ENCODE peak calls at places on chromosomes 1 and 21, in six cellular contexts. S is GM12878, Z is NB4, B is A549, H is HepG2, N is K562. R is an unnamed sample.

GRCh38 chr1:1275836-1276235 is 2.2 kb upstream of the UBE2J2 start:
- DNase-seq in Z (no peak), S (no peak), H (no peak), B (no peak), N (no peak), R (no peak)

GRCh38 chr1:218711884-218712674 is 366.9 kb downstream of the TGFB2 start:
- DNase-seq in Z (no peak), H (no peak), S (no peak), B (peak; percentile 6), N (no peak), R (peak; percentile 26)

GRCh38 chr1:83130886-83131691 is 867.8 kb downstream of the TTLL7 start:
- DNase-seq in H (no peak), S (no peak), B (no peak), Z (no peak), N (no peak), R (no peak)

GRCh38 chr1:84712288-84712874 is 22.1 kb upstream of the SSX2IP start:
- DNase-seq in H (no peak), B (no peak), S (no peak), N (no peak), Z (no peak), R (peak; percentile 2)

GRCh38 chr21:37921091-37921490 is 4.8 kb upstream of the KCNJ6 start:
- DNase-seq in Z (no peak), N (no peak), H (no peak), S (no peak), B (no peak), R (no peak)

GRCh38 chr1:111422546-111423391 is 4.8 kb downstream of the OVGP1 start:
- DNase-seq in Z (peak; percentile 82), H (peak; percentile 88), N (no peak), S (no peak), B (no peak), R (no peak)

GRCh38 chr21:28949318-28949717 is 43.4 kb downstream of the LTN1 start:
- DNase-seq in H (no peak), N (no peak), S (no peak), Z (no peak), B (no peak), R (no peak)

GRCh38 chr1:23525558-23526174 is 5.4 kb downstream of the E2F2 start:
- DNase-seq in H (no peak), Z (no peak), N (no peak), S (no peak), B (no peak), R (no peak)

GRCh38 chr21:45415943-45416611 is 11.1 kb downstream of the COL18A1 start:
- DNase-seq in B (no peak), S (no peak), N (no peak), H (no peak), Z (no peak), R (no peak)

GRCh38 chr1:154857441-154858215 is 12.5 kb downstream of the KCNN3 start:
- DNase-seq in H (no peak), Z (no peak), B (no peak), S (no peak), N (no peak), R (no peak)

GRCh38 chr21:31261759-31262158 is 82.3 kb downstream of the TIAM1 start:
- DNase-seq in S (no peak), Z (no peak), B (no peak), H (no peak), N (no peak), R (no peak)

GRCh38 chr1:34328281-34328680 is 151.6 kb downstream of the C1orf94 start:
- DNase-seq in S (no peak), N (no peak), H (no peak), B (no peak), Z (no peak), R (no peak)

GRCh38 chr1:55321947-55322346 is 106.8 kb upstream of the USP24 start:
- DNase-seq in S (no peak), B (peak; percentile 28), Z (no peak), H (no peak), N (no peak), R (peak; percentile 59)

GRCh38 chr1:203906932-203907331 is 45.5 kb downstream of the SNRPE start:
- DNase-seq in S (no peak), Z (peak; percentile 35), B (peak; percentile 92), N (no peak), H (no peak), R (peak; percentile 62)

GRCh38 chr1:30715216-30715615 is 8.2 kb downstream of the MATN1 start:
- DNase-seq in N (no peak), S (no peak), Z (peak; percentile 52), B (no peak), H (no peak), R (no peak)

DNA sequence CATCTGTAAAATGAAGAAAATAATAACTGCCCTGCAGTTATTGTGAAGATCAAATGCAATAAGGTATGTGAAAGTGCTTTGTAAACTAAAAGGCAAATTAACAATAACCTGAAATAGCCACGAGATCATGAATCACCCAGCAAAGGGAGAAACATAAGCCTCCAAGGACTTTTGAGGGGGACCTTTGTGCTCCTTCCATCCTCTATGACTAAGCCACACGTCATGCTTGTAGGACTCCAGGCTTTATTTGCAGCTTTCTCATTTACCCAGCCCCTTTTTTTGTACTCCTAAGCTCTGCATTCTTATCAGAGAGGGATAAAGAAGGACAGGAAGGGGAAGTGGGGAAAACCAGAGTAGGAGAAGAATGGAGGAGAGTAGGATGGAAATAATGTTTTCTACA is 115.1 kb downstream of the PROX1 start:
- DNase-seq in H (peak; percentile 81), N (no peak), S (no peak), Z (no peak), B (peak; percentile 14), R (peak; percentile 91)
- TF ChIP-seq MYC in H (no peak), N (no peak), S (no peak), Z (no peak), B (no peak), R (no peak)

DNA sequence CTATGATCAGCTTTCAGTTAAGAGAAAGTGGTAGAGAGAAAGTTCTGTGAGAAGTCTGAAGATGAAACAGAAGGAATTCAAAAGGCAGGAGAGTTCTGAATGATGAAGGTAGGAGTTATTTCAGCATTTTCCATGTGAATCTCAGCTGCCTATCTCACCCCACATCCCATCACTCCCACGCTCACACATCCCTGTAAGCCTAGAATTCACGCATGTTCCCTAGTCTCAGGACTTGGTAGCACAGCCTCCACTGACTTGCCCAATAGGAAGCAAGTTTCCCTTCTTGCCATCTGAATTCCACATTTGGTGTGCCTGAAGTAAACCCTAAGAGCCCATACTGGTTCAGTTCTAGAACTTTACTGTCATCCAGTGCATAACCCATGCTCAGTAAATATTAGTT is 56.6 kb downstream of the STYXL2 start:
- DNase-seq in S (no peak), B (no peak), Z (no peak), N (no peak), H (no peak), R (no peak)
- H3K4me3 ChIP-seq in S (no peak overlapping the region), B (no peak overlapping the region), Z (no peak overlapping the region), N (no peak overlapping the region), H (no peak overlapping the region), R (no peak overlapping the region)

DNA sequence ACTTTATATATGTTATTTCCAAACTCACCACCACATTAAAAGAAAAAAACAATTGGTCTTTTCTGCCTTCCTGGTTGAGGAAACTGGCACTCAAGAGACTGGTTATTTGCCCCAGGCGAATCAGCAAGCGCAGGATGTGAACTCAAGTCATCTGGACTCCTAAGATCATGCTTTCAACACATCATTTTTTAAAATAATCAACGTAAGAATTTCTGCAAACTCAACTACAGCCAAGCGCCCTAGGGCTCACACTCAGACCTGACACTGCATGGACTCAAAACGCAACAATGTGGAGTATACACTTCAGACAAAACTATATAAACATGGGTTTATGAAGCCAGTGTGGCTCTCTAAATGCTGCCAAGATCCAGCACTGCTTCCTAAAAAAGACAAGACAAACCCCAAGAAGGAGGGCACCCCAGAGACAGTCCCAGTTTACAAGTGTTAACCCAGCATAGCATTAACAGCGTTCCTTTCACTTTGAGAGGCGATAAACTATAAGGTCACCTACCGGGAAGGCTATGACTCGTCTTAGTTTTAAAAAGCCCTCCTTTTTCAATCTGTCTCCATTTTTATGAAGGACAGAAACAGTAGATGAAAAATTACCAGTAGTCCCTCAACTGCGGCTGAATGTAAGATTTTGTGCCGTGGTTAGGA is 54.9 kb downstream of the SIPA1L2 start:
- DNase-seq in Z (no peak), B (no peak), S (no peak), H (no peak), N (no peak), R (no peak)
- TF ChIP-seq MYC in Z (no peak), B (no peak), S (no peak), H (no peak), N (no peak), R (no peak)

GRCh38 chr1:201466492-201466891 is 2.5 kb downstream of the PHLDA3 start:
- DNase-seq in H (no peak), B (no peak), N (no peak), Z (no peak), S (no peak), R (no peak)
- H3K4me3 ChIP-seq in H (peak overlapping the region; percentile 92), B (peak overlapping the region; percentile 80), N (no peak overlapping the region), Z (no peak overlapping the region), S (peak overlapping the region; percentile 96), R (no peak overlapping the region)

GRCh38 chr1:7625401-7625800 is 145.7 kb upstream of the VAMP3 start:
- DNase-seq in Z (no peak), S (no peak), N (no peak), B (no peak), H (no peak), R (no peak)
- TF ChIP-seq MYC in Z (no peak), S (no peak), N (no peak), B (no peak), H (no peak), R (no peak)